ENCODE peak calls at places on chromosomes 6 and 20, in ten cellular contexts. One of them, this sample, is unnamed.

GRCh38 chr6:130676077-130676772 is 151.0 kb upstream of the SMLR1 start:
- DNase-seq in glutamatergic neuron: no peak
- DNase-seq in astrocyte: no peak
- DNase-seq in GM12864: no peak
- DNase-seq in tibial nerve: no peak
- DNase-seq in A549: no peak
- DNase-seq in GM12865: peak; percentile 11
- DNase-seq in HepG2: no peak
- DNase-seq in WERI-Rb-1: peak; percentile 30
- DNase-seq in PC-9: no peak
- DNase-seq in this sample: peak; percentile 31

GRCh38 chr6:129748212-129748900 is 38.4 kb upstream of the ARHGAP18 start:
- DNase-seq in glutamatergic neuron: no peak
- DNase-seq in astrocyte: peak; percentile 30
- DNase-seq in GM12864: peak; percentile 89
- DNase-seq in tibial nerve: no peak
- DNase-seq in A549: no peak
- DNase-seq in GM12865: peak; percentile 91
- DNase-seq in HepG2: peak; percentile 79
- DNase-seq in WERI-Rb-1: no peak
- DNase-seq in PC-9: no peak
- DNase-seq in this sample: no peak

GRCh38 chr20:16542477-16542876 is 30.8 kb downstream of the KIF16B start:
- DNase-seq in glutamatergic neuron: no peak
- DNase-seq in astrocyte: no peak
- DNase-seq in GM12864: no peak
- DNase-seq in tibial nerve: no peak
- DNase-seq in A549: no peak
- DNase-seq in GM12865: no peak
- DNase-seq in HepG2: no peak
- DNase-seq in WERI-Rb-1: no peak
- DNase-seq in PC-9: no peak
- DNase-seq in this sample: no peak

GRCh38 chr20:17618673-17619013 is 48.8 kb downstream of the DSTN start:
- DNase-seq in glutamatergic neuron: no peak
- DNase-seq in astrocyte: no peak
- DNase-seq in GM12864: no peak
- DNase-seq in tibial nerve: peak; percentile 9
- DNase-seq in A549: no peak
- DNase-seq in GM12865: no peak
- DNase-seq in HepG2: no peak
- DNase-seq in WERI-Rb-1: no peak
- DNase-seq in PC-9: no peak
- DNase-seq in this sample: no peak

GRCh38 chr6:133854633-133855598 is 34.0 kb upstream of the TCF21 start:
- DNase-seq in glutamatergic neuron: peak; percentile 44
- DNase-seq in astrocyte: no peak
- DNase-seq in GM12864: no peak
- DNase-seq in tibial nerve: no peak
- DNase-seq in A549: no peak
- DNase-seq in GM12865: peak; percentile 6
- DNase-seq in HepG2: peak; percentile 20
- DNase-seq in WERI-Rb-1: peak; percentile 21
- DNase-seq in PC-9: no peak
- DNase-seq in this sample: no peak

GRCh38 chr6:109056661-109057060 is 38.0 kb downstream of the SESN1 start:
- DNase-seq in glutamatergic neuron: no peak
- DNase-seq in astrocyte: no peak
- DNase-seq in GM12864: no peak
- DNase-seq in tibial nerve: no peak
- DNase-seq in A549: no peak
- DNase-seq in GM12865: no peak
- DNase-seq in HepG2: no peak
- DNase-seq in WERI-Rb-1: no peak
- DNase-seq in PC-9: no peak
- DNase-seq in this sample: no peak

GRCh38 chr6:17394192-17394611 is 807 bp downstream of the CAP2 start:
- DNase-seq in glutamatergic neuron: peak; percentile 22
- DNase-seq in astrocyte: peak; percentile 80
- DNase-seq in GM12864: no peak
- DNase-seq in tibial nerve: no peak
- DNase-seq in A549: peak; percentile 58
- DNase-seq in GM12865: no peak
- DNase-seq in HepG2: peak; percentile 71
- DNase-seq in WERI-Rb-1: peak; percentile 42
- DNase-seq in PC-9: peak; percentile 77
- DNase-seq in this sample: peak; percentile 70

GRCh38 chr20:36231331-36231730 is 4.9 kb upstream of the AAR2 start:
- DNase-seq in glutamatergic neuron: no peak
- DNase-seq in astrocyte: no peak
- DNase-seq in GM12864: no peak
- DNase-seq in tibial nerve: no peak
- DNase-seq in A549: no peak
- DNase-seq in GM12865: no peak
- DNase-seq in HepG2: no peak
- DNase-seq in WERI-Rb-1: no peak
- DNase-seq in PC-9: no peak
- DNase-seq in this sample: no peak

GRCh38 chr20:62282877-62283503 is 19.8 kb upstream of the ADRM1 start:
- DNase-seq in glutamatergic neuron: no peak
- DNase-seq in astrocyte: no peak
- DNase-seq in GM12864: no peak
- DNase-seq in tibial nerve: no peak
- DNase-seq in A549: no peak
- DNase-seq in GM12865: no peak
- DNase-seq in HepG2: no peak
- DNase-seq in WERI-Rb-1: no peak
- DNase-seq in PC-9: no peak
- DNase-seq in this sample: no peak

GRCh38 chr6:84282566-84282965 is 55.1 kb upstream of the CEP162 start:
- DNase-seq in glutamatergic neuron: no peak
- DNase-seq in astrocyte: peak; percentile 79
- DNase-seq in GM12864: no peak
- DNase-seq in tibial nerve: peak; percentile 17
- DNase-seq in A549: no peak
- DNase-seq in GM12865: no peak
- DNase-seq in HepG2: no peak
- DNase-seq in WERI-Rb-1: no peak
- DNase-seq in PC-9: no peak
- DNase-seq in this sample: no peak

GRCh38 chr6:26305097-26305841 is 59.7 kb upstream of the BTN3A2 start:
- DNase-seq in glutamatergic neuron: peak; percentile 54
- DNase-seq in astrocyte: peak; percentile 82
- DNase-seq in GM12864: no peak
- DNase-seq in tibial nerve: no peak
- DNase-seq in A549: peak; percentile 87
- DNase-seq in GM12865: peak; percentile 82
- DNase-seq in HepG2: peak; percentile 77
- DNase-seq in WERI-Rb-1: no peak
- DNase-seq in PC-9: peak; percentile 72
- DNase-seq in this sample: peak; percentile 91

GRCh38 chr6:41581381-41581991 is 35.3 kb downstream of the FOXP4 start:
- DNase-seq in glutamatergic neuron: no peak
- DNase-seq in astrocyte: peak; percentile 88
- DNase-seq in GM12864: no peak
- DNase-seq in tibial nerve: no peak
- DNase-seq in A549: peak; percentile 81
- DNase-seq in GM12865: no peak
- DNase-seq in HepG2: no peak
- DNase-seq in WERI-Rb-1: peak; percentile 84
- DNase-seq in PC-9: peak; percentile 81
- DNase-seq in this sample: peak; percentile 86

GRCh38 chr20:59825563-59825920 is 107.9 kb downstream of the SYCP2 start:
- DNase-seq in glutamatergic neuron: no peak
- DNase-seq in astrocyte: no peak
- DNase-seq in GM12864: no peak
- DNase-seq in tibial nerve: no peak
- DNase-seq in A549: no peak
- DNase-seq in GM12865: no peak
- DNase-seq in HepG2: no peak
- DNase-seq in WERI-Rb-1: no peak
- DNase-seq in PC-9: no peak
- DNase-seq in this sample: no peak

GRCh38 chr20:9520096-9520495 is 5.7 kb downstream of the LAMP5 start:
- DNase-seq in glutamatergic neuron: no peak
- DNase-seq in astrocyte: no peak
- DNase-seq in GM12864: no peak
- DNase-seq in tibial nerve: no peak
- DNase-seq in A549: no peak
- DNase-seq in GM12865: no peak
- DNase-seq in HepG2: no peak
- DNase-seq in WERI-Rb-1: no peak
- DNase-seq in PC-9: no peak
- DNase-seq in this sample: no peak

GRCh38 chr20:30286157-30286556 is 971.3 kb upstream of the DEFB115 start:
- DNase-seq in glutamatergic neuron: peak; percentile 54
- DNase-seq in astrocyte: no peak
- DNase-seq in GM12864: no peak
- DNase-seq in tibial nerve: no peak
- DNase-seq in A549: no peak
- DNase-seq in GM12865: peak; percentile 10
- DNase-seq in HepG2: peak; percentile 37
- DNase-seq in WERI-Rb-1: no peak
- DNase-seq in PC-9: no peak
- DNase-seq in this sample: no peak

GRCh38 chr6:26124550-26125014 is 37.4 kb downstream of the HFE start:
- DNase-seq in glutamatergic neuron: no peak
- DNase-seq in astrocyte: no peak
- DNase-seq in GM12864: no peak
- DNase-seq in tibial nerve: no peak
- DNase-seq in A549: no peak
- DNase-seq in GM12865: no peak
- DNase-seq in HepG2: no peak
- DNase-seq in WERI-Rb-1: no peak
- DNase-seq in PC-9: no peak
- DNase-seq in this sample: no peak

GRCh38 chr6:83838727-83839126 is 14.4 kb upstream of the RIPPLY2 start:
- DNase-seq in glutamatergic neuron: no peak
- DNase-seq in astrocyte: no peak
- DNase-seq in GM12864: no peak
- DNase-seq in tibial nerve: no peak
- DNase-seq in A549: no peak
- DNase-seq in GM12865: no peak
- DNase-seq in HepG2: no peak
- DNase-seq in WERI-Rb-1: no peak
- DNase-seq in PC-9: no peak
- DNase-seq in this sample: no peak

GRCh38 chr6:89895273-89895874 is 1.1 kb downstream of the GJA10 start:
- DNase-seq in glutamatergic neuron: no peak
- DNase-seq in astrocyte: peak; percentile 53
- DNase-seq in GM12864: no peak
- DNase-seq in tibial nerve: no peak
- DNase-seq in A549: peak; percentile 11
- DNase-seq in GM12865: no peak
- DNase-seq in HepG2: peak; percentile 12
- DNase-seq in WERI-Rb-1: no peak
- DNase-seq in PC-9: no peak
- DNase-seq in this sample: peak; percentile 44

DNA sequence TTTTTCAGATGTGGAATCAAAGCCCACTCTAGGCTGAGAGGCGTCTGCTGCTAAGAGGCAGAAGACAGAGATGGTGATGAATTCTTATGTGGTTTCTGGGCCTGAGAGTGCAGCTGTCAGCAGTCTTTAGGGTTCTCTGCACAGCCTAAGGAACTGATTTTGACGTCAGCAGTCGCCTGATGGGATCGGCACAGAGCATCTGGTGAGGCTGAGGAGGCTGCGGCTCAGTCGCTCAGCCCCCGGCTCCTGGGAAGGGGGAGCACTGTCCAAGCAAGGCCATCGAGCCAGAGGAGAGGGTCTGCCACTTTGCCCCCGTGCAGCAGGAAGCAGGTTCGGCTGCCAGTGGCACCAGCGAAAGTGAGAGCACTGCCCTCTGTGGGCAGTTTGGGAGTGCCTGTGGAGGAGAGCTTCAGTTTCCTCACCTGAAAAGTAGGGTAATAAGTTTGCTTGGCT is 92.5 kb downstream of the TCP11 start:
- DNase-seq in glutamatergic neuron: peak; percentile 78
- DNase-seq in astrocyte: peak; percentile 87
- DNase-seq in GM12864: no peak
- DNase-seq in tibial nerve: no peak
- DNase-seq in A549: no peak
- DNase-seq in GM12865: no peak
- DNase-seq in HepG2: no peak
- DNase-seq in WERI-Rb-1: peak; percentile 96
- DNase-seq in PC-9: no peak
- DNase-seq in this sample: no peak
- TF ChIP-seq CTCF in glutamatergic neuron: no peak
- TF ChIP-seq CTCF in astrocyte: peak; percentile 17
- TF ChIP-seq CTCF in GM12864: no peak
- TF ChIP-seq CTCF in tibial nerve: no peak
- TF ChIP-seq CTCF in A549: no peak
- TF ChIP-seq CTCF in GM12865: peak; percentile 0
- TF ChIP-seq CTCF in HepG2: peak; percentile 23
- TF ChIP-seq CTCF in WERI-Rb-1: peak; percentile 55
- TF ChIP-seq CTCF in PC-9: no peak
- TF ChIP-seq CTCF in this sample: peak; percentile 17

DNA sequence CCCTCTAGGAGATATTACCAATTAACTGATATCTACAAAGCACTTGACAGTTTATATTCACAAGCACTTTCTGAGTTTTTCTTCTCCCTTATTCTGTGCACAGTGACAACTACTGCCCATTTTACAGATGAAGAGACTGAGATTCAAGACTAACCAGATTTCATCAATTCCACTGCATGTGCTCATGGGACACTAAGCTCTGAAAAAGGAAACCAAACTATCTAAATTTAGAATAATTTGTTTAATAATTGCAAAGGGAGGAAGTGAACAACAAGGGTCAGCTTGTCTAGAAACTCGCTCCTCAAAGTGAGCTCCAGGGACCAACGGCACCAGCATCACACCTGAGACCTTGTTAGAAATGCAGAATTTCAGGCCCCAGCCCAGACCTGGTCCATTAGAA is 50.8 kb upstream of the MYLIP start:
- DNase-seq in glutamatergic neuron: no peak
- DNase-seq in astrocyte: no peak
- DNase-seq in GM12864: peak; percentile 46
- DNase-seq in tibial nerve: no peak
- DNase-seq in A549: no peak
- DNase-seq in GM12865: peak; percentile 58
- DNase-seq in HepG2: no peak
- DNase-seq in WERI-Rb-1: no peak
- DNase-seq in PC-9: no peak
- DNase-seq in this sample: no peak
- TF ChIP-seq CTCF in glutamatergic neuron: no peak
- TF ChIP-seq CTCF in astrocyte: no peak
- TF ChIP-seq CTCF in GM12864: no peak
- TF ChIP-seq CTCF in tibial nerve: no peak
- TF ChIP-seq CTCF in A549: no peak
- TF ChIP-seq CTCF in GM12865: no peak
- TF ChIP-seq CTCF in HepG2: no peak
- TF ChIP-seq CTCF in WERI-Rb-1: no peak
- TF ChIP-seq CTCF in PC-9: no peak
- TF ChIP-seq CTCF in this sample: no peak

GRCh38 chr6:48978016-48978415 is 485.0 kb downstream of the MMUT start:
- DNase-seq in glutamatergic neuron: no peak
- DNase-seq in astrocyte: peak; percentile 4
- DNase-seq in GM12864: no peak
- DNase-seq in tibial nerve: no peak
- DNase-seq in A549: no peak
- DNase-seq in GM12865: no peak
- DNase-seq in HepG2: no peak
- DNase-seq in WERI-Rb-1: no peak
- DNase-seq in PC-9: no peak
- DNase-seq in this sample: peak; percentile 61
- TF ChIP-seq CTCF in glutamatergic neuron: no peak
- TF ChIP-seq CTCF in astrocyte: no peak
- TF ChIP-seq CTCF in GM12864: no peak
- TF ChIP-seq CTCF in tibial nerve: no peak
- TF ChIP-seq CTCF in A549: no peak
- TF ChIP-seq CTCF in GM12865: no peak
- TF ChIP-seq CTCF in HepG2: no peak
- TF ChIP-seq CTCF in WERI-Rb-1: no peak
- TF ChIP-seq CTCF in PC-9: no peak
- TF ChIP-seq CTCF in this sample: peak; percentile 15

GRCh38 chr20:32357869-32358631 is at the start of gene ASXL1:
- DNase-seq in glutamatergic neuron: peak; percentile 100
- DNase-seq in astrocyte: peak; percentile 92
- DNase-seq in GM12864: peak; percentile 89
- DNase-seq in tibial nerve: peak; percentile 87
- DNase-seq in A549: peak; percentile 98
- DNase-seq in GM12865: peak; percentile 98
- DNase-seq in HepG2: peak; percentile 99
- DNase-seq in WERI-Rb-1: peak; percentile 99
- DNase-seq in PC-9: peak; percentile 86
- DNase-seq in this sample: peak; percentile 94
- TF ChIP-seq CTCF in glutamatergic neuron: no peak
- TF ChIP-seq CTCF in astrocyte: no peak
- TF ChIP-seq CTCF in GM12864: no peak
- TF ChIP-seq CTCF in tibial nerve: no peak
- TF ChIP-seq CTCF in A549: no peak
- TF ChIP-seq CTCF in GM12865: no peak
- TF ChIP-seq CTCF in HepG2: peak; percentile 56
- TF ChIP-seq CTCF in WERI-Rb-1: no peak
- TF ChIP-seq CTCF in PC-9: no peak
- TF ChIP-seq CTCF in this sample: no peak